ENCODE peak calls at places on chromosome 13, in eight cellular contexts. M, I, A, L, Z, P, N and J are unnamed samples.

GRCh38 chr13:20997301-20998061 is 63.9 kb downstream of the LATS2 start:
- DNase-seq in M (peak; percentile 93), A (peak; percentile 53), P (peak; percentile 98), N (peak; percentile 99), I (peak; percentile 91), L (peak; percentile 88), Z (no peak), J (no peak)

GRCh38 chr13:39451301-39451700 is 151.7 kb downstream of the LHFPL6 start:
- DNase-seq in I (peak; percentile 80), Z (no peak), P (peak; percentile 16), L (no peak), A (no peak), M (peak; percentile 62), N (peak; percentile 52), J (no peak)

GRCh38 chr13:39450176-39450575 is 152.8 kb downstream of the LHFPL6 start:
- DNase-seq in P (no peak), M (no peak), I (no peak), A (no peak), Z (no peak), N (no peak), L (no peak), J (no peak)

GRCh38 chr13:91017669-91018053 is 329.8 kb upstream of the MIR17HG start:
- DNase-seq in Z (no peak), P (no peak), I (no peak), N (no peak), L (no peak), A (peak; percentile 13), M (no peak), J (no peak)

GRCh38 chr13:112346173-112346898 is 29.8 kb upstream of the SPACA7 start:
- DNase-seq in P (no peak), Z (no peak), N (no peak), A (no peak), L (no peak), M (no peak), I (no peak), J (no peak)

GRCh38 chr13:104477256-104477655 is 1411.0 kb upstream of the SLC10A2 start:
- DNase-seq in I (peak; percentile 74), L (no peak), N (no peak), P (no peak), M (no peak), A (no peak), Z (no peak), J (no peak)

GRCh38 chr13:39597828-39598227 is 5.2 kb downstream of the LHFPL6 start:
- DNase-seq in I (peak; percentile 76), M (peak; percentile 51), L (no peak), P (peak; percentile 59), Z (no peak), N (peak; percentile 40), A (no peak), J (no peak)

GRCh38 chr13:24870380-24870760 is 106.4 kb downstream of the RNF17 start:
- DNase-seq in I (no peak), L (no peak), N (no peak), M (no peak), P (no peak), Z (no peak), A (no peak), J (no peak)

GRCh38 chr13:102846261-102847015 is 606 bp downstream of the ERCC5 start:
- DNase-seq in A (peak; percentile 25), Z (peak; percentile 19), N (peak; percentile 29), L (no peak), P (peak; percentile 30), I (peak; percentile 52), M (peak; percentile 38), J (peak; percentile 37)

GRCh38 chr13:99357149-99357596 is 50.0 kb upstream of the GPR183 start:
- DNase-seq in N (peak; percentile 20), L (peak; percentile 36), I (peak; percentile 70), M (peak; percentile 82), A (no peak), P (peak; percentile 91), Z (no peak), J (no peak)

GRCh38 chr13:33015791-33016323 is 366 bp upstream of the KL start:
- DNase-seq in M (no peak), P (no peak), N (no peak), A (peak; percentile 19), Z (peak; percentile 17), I (no peak), L (no peak), J (no peak)

GRCh38 chr13:48448285-48448962 is 35.5 kb upstream of the LPAR6 start:
- DNase-seq in P (no peak), N (no peak), I (no peak), M (no peak), L (no peak), Z (no peak), A (no peak), J (no peak)

GRCh38 chr13:93182406-93182805 is 44.2 kb upstream of the GPC6 start:
- DNase-seq in M (peak; percentile 60), A (no peak), I (peak; percentile 50), N (no peak), Z (no peak), P (no peak), L (no peak), J (no peak)

GRCh38 chr13:93180376-93180966 is 46.1 kb upstream of the GPC6 start:
- DNase-seq in I (peak; percentile 86), A (no peak), L (peak; percentile 16), P (peak; percentile 52), N (peak; percentile 70), M (peak; percentile 78), Z (no peak), J (no peak)

DNA sequence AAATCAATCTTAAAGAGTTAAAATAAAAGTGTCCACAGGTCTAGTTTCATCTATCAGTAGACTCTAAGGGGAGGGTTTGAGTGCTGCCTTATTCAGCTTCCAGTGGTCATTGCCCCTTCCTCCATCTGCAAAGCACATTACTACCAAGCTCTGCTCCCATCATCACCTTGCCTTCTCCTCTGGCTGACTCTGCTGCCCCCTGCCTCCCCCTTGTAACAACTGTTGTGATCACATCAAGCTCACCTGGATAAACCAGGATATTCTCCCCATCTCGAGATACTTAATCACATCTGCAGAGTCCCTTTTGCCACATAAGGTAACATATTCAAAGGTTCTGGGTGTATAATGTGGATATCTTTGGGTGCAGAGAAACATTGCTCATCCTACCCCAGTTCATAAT is 43.3 kb upstream of the GPC6 start:
- DNase-seq in A (no peak), Z (no peak), I (no peak), M (no peak), N (no peak), L (no peak), P (no peak), J (no peak)
- TF ChIP-seq CTCF in A (no peak), Z (no peak), I (no peak), M (no peak), N (no peak), L (no peak), P (no peak), J (no peak)

GRCh38 chr13:75446874-75447273 is 35.1 kb downstream of the TBC1D4 start:
- DNase-seq in N (no peak), L (no peak), P (no peak), I (no peak), Z (no peak), A (no peak), M (no peak), J (no peak)

GRCh38 chr13:75444016-75444415 is 38.0 kb downstream of the TBC1D4 start:
- DNase-seq in M (no peak), I (no peak), A (no peak), N (no peak), P (no peak), Z (no peak), L (no peak), J (no peak)

GRCh38 chr13:75447493-75447892 is 34.5 kb downstream of the TBC1D4 start:
- DNase-seq in N (no peak), Z (no peak), P (no peak), A (no peak), L (no peak), M (no peak), I (no peak), J (no peak)

GRCh38 chr13:75443356-75443958 is 38.5 kb downstream of the TBC1D4 start:
- DNase-seq in L (no peak), A (no peak), Z (no peak), I (no peak), P (no peak), N (no peak), M (no peak), J (no peak)

DNA sequence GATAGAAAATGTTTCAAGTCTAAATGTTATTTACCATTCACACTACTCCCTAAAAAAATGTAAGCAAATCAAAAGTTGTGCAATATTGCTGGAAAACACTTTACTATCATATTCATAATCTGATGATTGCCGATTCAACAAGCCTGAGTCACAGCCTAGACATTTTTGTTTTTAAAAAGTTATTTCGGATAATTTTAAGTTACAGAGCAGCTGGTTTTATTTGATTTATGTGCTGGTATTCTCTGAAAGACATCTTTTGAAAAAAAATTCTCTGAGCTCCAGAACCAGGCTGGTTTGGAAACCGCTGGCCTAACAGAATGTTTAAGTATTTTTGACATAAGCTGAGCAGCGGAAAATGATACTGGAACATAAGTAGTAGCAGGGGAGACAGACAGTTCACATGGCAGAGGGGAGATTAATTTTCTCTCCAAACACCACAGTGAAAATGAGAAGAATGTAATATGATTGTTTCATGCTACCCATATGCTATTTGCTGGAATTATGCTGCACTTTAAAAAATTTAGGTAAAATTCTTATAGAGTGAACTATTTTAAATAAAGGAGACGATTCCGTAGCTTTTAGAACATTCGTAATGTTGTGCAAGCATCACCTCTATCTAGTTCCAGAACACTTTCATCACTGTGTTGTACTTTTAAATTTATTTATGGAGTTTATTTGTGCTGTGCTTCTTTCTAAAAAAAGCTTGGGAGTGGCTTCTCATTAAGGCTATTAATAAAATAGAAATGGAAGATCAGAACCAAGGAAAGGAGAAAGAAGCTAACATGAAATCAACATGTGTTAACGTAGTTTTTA is 36.0 kb downstream of the TBC1D4 start:
- DNase-seq in I (peak; percentile 53), P (peak; percentile 34), L (no peak), Z (no peak), N (peak; percentile 52), A (no peak), M (peak; percentile 55), J (no peak)
- H3K4me3 ChIP-seq in I (no peak overlapping the region), P (peak overlapping the region; percentile 14), L (no peak overlapping the region), Z (no peak overlapping the region), N (peak overlapping the region; percentile 32), A (peak overlapping the region; percentile 45), M (no peak overlapping the region), J (no peak overlapping the region)

GRCh38 chr13:67232384-67232783 is 2.2 kb upstream of the PCDH9 start:
- DNase-seq in P (no peak), Z (no peak), A (no peak), N (no peak), M (no peak), I (no peak), L (no peak), J (no peak)

GRCh38 chr13:67238861-67239260 is 8.7 kb upstream of the PCDH9 start:
- DNase-seq in A (no peak), P (no peak), L (no peak), Z (no peak), M (no peak), I (no peak), N (no peak), J (no peak)

GRCh38 chr13:67235265-67235664 is 5.1 kb upstream of the PCDH9 start:
- DNase-seq in Z (no peak), A (no peak), I (no peak), L (no peak), M (no peak), P (no peak), N (no peak), J (no peak)

GRCh38 chr13:67238277-67238859 is 8.2 kb upstream of the PCDH9 start:
- DNase-seq in I (peak; percentile 62), N (peak; percentile 32), P (peak; percentile 36), A (no peak), M (peak; percentile 61), L (no peak), Z (no peak), J (no peak)
- TF ChIP-seq CTCF in I (peak; percentile 54), N (peak; percentile 67), P (peak; percentile 77), A (peak; percentile 87), M (peak; percentile 47), L (peak; percentile 64), Z (peak; percentile 74), J (peak; percentile 35)

GRCh38 chr13:30690282-30691188 is 44.8 kb upstream of the ALOX5AP start:
- DNase-seq in M (peak; percentile 96), Z (peak; percentile 75), I (peak; percentile 99), A (peak; percentile 64), N (peak; percentile 97), L (peak; percentile 99), P (peak; percentile 99), J (peak; percentile 24)
- H3K4me3 ChIP-seq in M (peak overlapping the region; percentile 35), Z (peak overlapping the region; percentile 32), I (peak overlapping the region; percentile 43), A (peak overlapping the region; percentile 59), N (peak overlapping the region; percentile 77), L (peak overlapping the region; percentile 64), P (peak overlapping the region; percentile 31), J (peak overlapping the region; percentile 24)